ENCODE peak calls at places on chromosome 18, in four cellular contexts. G is stimulated activated naive B cell treated with anti-CD40 and anti-IgM and Interleukin-4, amounts not matched to agents 10 μg/mL and 1 μg/mL and 100 μg/mL, for 72 hours; P is cardiac fibroblast; N is central memory CD4-positive, alpha-beta T cell. M is an unnamed sample.

GRCh38 chr18:75799449-75800330 is 372.2 kb upstream of the SMIM21 start:
- DNase-seq in G (no peak), P (no peak), N (no peak), M (no peak)

GRCh38 chr18:59461171-59461570 is 102.1 kb upstream of the LMAN1 start:
- DNase-seq in G (no peak), P (no peak), N (no peak), M (no peak)

GRCh38 chr18:29147944-29148343 is 971.0 kb upstream of the CDH2 start:
- DNase-seq in G (no peak), P (peak; percentile 76), N (no peak), M (no peak)

GRCh38 chr18:77397617-77398016 is 148.0 kb downstream of the GALR1 start:
- DNase-seq in G (no peak), P (no peak), N (no peak), M (no peak)

GRCh38 chr18:30889582-30890301 is 152.8 kb downstream of the DSC3 start:
- DNase-seq in G (no peak), P (peak; percentile 6), N (no peak), M (no peak)

GRCh38 chr18:44816449-44816848 is 135.8 kb downstream of the SETBP1 start:
- DNase-seq in G (no peak), P (no peak), N (no peak), M (no peak)

GRCh38 chr18:68221116-68221724 is 493.7 kb downstream of the TMX3 start:
- DNase-seq in G (no peak), P (no peak), N (no peak), M (no peak)

GRCh38 chr18:78975282-78975681 is 4.3 kb upstream of the SALL3 start:
- DNase-seq in G (no peak), P (no peak), N (no peak), M (no peak)

GRCh38 chr18:32637216-32637615 is 135.6 kb downstream of the KLHL14 start:
- DNase-seq in G (no peak), P (no peak), N (no peak), M (no peak)

GRCh38 chr18:48364146-48364545 is 45.0 kb downstream of the ZBTB7C start:
- DNase-seq in G (no peak), P (no peak), N (no peak), M (no peak)

GRCh38 chr18:14922965-14923565 is 175.1 kb downstream of the ANKRD30B start:
- DNase-seq in G (no peak), P (no peak), N (no peak), M (no peak)

GRCh38 chr18:76985156-76985950 is 147.2 kb downstream of the MBP start:
- DNase-seq in G (no peak), P (no peak), N (no peak), M (no peak)

GRCh38 chr18:26046419-26047077 is 43.9 kb downstream of the SS18 start:
- DNase-seq in G (no peak), P (no peak), N (no peak), M (no peak)

GRCh38 chr18:79680100-79680879 is 687 bp downstream of the CTDP1 start:
- DNase-seq in G (peak; percentile 45), P (peak; percentile 59), N (peak; percentile 47), M (peak; percentile 47)

GRCh38 chr18:38790303-38790702 is 1224.7 kb upstream of the CELF4 start:
- DNase-seq in G (no peak), P (no peak), N (no peak), M (no peak)

GRCh38 chr18:58025733-58026132 is 18.3 kb upstream of the NEDD4L start:
- DNase-seq in G (no peak), P (no peak), N (no peak), M (no peak)

GRCh38 chr18:26563024-26563423 is 14.7 kb upstream of the KCTD1 start:
- DNase-seq in G (no peak), P (no peak), N (no peak), M (no peak)

GRCh38 chr18:42765225-42765624 is 350.3 kb downstream of the RIT2 start:
- DNase-seq in G (no peak), P (no peak), N (no peak), M (no peak)

GRCh38 chr18:64207818-64208217 is 58.9 kb upstream of the LINC00305 start:
- DNase-seq in G (no peak), P (no peak), N (no peak), M (no peak)

GRCh38 chr18:26435415-26436095 is 112.8 kb downstream of the KCTD1 start:
- DNase-seq in G (no peak), P (no peak), N (no peak), M (no peak)

GRCh38 chr18:46469186-46469915 is 187.7 kb downstream of the LOXHD1 start:
- DNase-seq in G (no peak), P (no peak), N (no peak), M (peak; percentile 64)

GRCh38 chr18:8426401-8426800 is 182.8 kb upstream of the RAB12 start:
- DNase-seq in G (no peak), P (no peak), N (no peak), M (no peak)

GRCh38 chr18:55779461-55779710 is 191.4 kb upstream of the TCF4 start:
- DNase-seq in G (no peak), P (peak; percentile 32), N (no peak), M (no peak)

GRCh38 chr18:23689031-23689615 is at the start of gene LAMA3:
- DNase-seq in G (no peak), P (peak; percentile 35), N (peak; percentile 18), M (peak; percentile 76)

GRCh38 chr18:65983750-65984149 is 232.9 kb downstream of the CDH7 start:
- DNase-seq in G (no peak), P (no peak), N (no peak), M (no peak)

M was measured in breast epithelium.